ENCODE peak calls at places on chromosomes 6 and 20, in nine cellular contexts. One of them, this sample, is unnamed.

GRCh38 chr20:43938932-43939761 is 24.5 kb downstream of the TOX2 start:
- DNase-seq in fibroblast of pulmonary artery: peak
- DNase-seq in AG04449: peak
- DNase-seq in neural crest cell: no peak
- DNase-seq in transverse colon: peak
- DNase-seq in A549: peak
- DNase-seq in OCI-LY7: no peak
- DNase-seq in AG09309: peak
- DNase-seq in mucosa of descending colon: peak
- DNase-seq in this sample: no peak

GRCh38 chr6:1856381-1856780 is 246.7 kb downstream of the FOXC1 start:
- DNase-seq in AG09309: peak
- DNase-seq in fibroblast of pulmonary artery: peak
- DNase-seq in neural crest cell: no peak
- DNase-seq in transverse colon: peak
- DNase-seq in mucosa of descending colon: peak
- DNase-seq in AG04449: peak
- DNase-seq in A549: no peak
- DNase-seq in OCI-LY7: peak
- DNase-seq in this sample: no peak

GRCh38 chr6:12280458-12280857 is 9.7 kb upstream of the EDN1 start:
- DNase-seq in transverse colon: no peak
- DNase-seq in AG09309: no peak
- DNase-seq in A549: no peak
- DNase-seq in mucosa of descending colon: no peak
- DNase-seq in fibroblast of pulmonary artery: no peak
- DNase-seq in neural crest cell: no peak
- DNase-seq in OCI-LY7: no peak
- DNase-seq in AG04449: no peak
- DNase-seq in this sample: no peak

GRCh38 chr6:17497701-17498100 is 102.4 kb upstream of the FAM8A1 start:
- DNase-seq in neural crest cell: no peak
- DNase-seq in mucosa of descending colon: no peak
- DNase-seq in A549: no peak
- DNase-seq in transverse colon: no peak
- DNase-seq in OCI-LY7: no peak
- DNase-seq in AG09309: no peak
- DNase-seq in AG04449: no peak
- DNase-seq in fibroblast of pulmonary artery: no peak
- DNase-seq in this sample: no peak

GRCh38 chr20:13325033-13325432 is 104.0 kb downstream of the ISM1 start:
- DNase-seq in fibroblast of pulmonary artery: peak
- DNase-seq in mucosa of descending colon: peak
- DNase-seq in A549: peak
- DNase-seq in AG04449: no peak
- DNase-seq in AG09309: no peak
- DNase-seq in OCI-LY7: no peak
- DNase-seq in neural crest cell: no peak
- DNase-seq in transverse colon: no peak
- DNase-seq in this sample: no peak

GRCh38 chr6:146620655-146621054 is 21.9 kb downstream of the ADGB start:
- DNase-seq in OCI-LY7: no peak
- DNase-seq in mucosa of descending colon: no peak
- DNase-seq in A549: no peak
- DNase-seq in fibroblast of pulmonary artery: peak
- DNase-seq in AG04449: no peak
- DNase-seq in neural crest cell: no peak
- DNase-seq in transverse colon: no peak
- DNase-seq in AG09309: no peak
- DNase-seq in this sample: no peak

GRCh38 chr6:32843321-32843978 is 397 bp downstream of the PSMB8 start:
- DNase-seq in OCI-LY7: peak
- DNase-seq in mucosa of descending colon: no peak
- DNase-seq in transverse colon: peak
- DNase-seq in neural crest cell: no peak
- DNase-seq in fibroblast of pulmonary artery: no peak
- DNase-seq in AG04449: no peak
- DNase-seq in AG09309: no peak
- DNase-seq in A549: no peak
- DNase-seq in this sample: no peak

GRCh38 chr6:51514396-51515051 is 572.9 kb downstream of the PKHD1 start:
- DNase-seq in AG09309: no peak
- DNase-seq in mucosa of descending colon: no peak
- DNase-seq in neural crest cell: no peak
- DNase-seq in fibroblast of pulmonary artery: no peak
- DNase-seq in transverse colon: no peak
- DNase-seq in AG04449: no peak
- DNase-seq in A549: no peak
- DNase-seq in OCI-LY7: no peak
- DNase-seq in this sample: no peak

GRCh38 chr6:34138924-34139323 is 7.0 kb downstream of the GRM4 start:
- DNase-seq in OCI-LY7: no peak
- DNase-seq in fibroblast of pulmonary artery: no peak
- DNase-seq in neural crest cell: no peak
- DNase-seq in AG09309: no peak
- DNase-seq in A549: no peak
- DNase-seq in AG04449: no peak
- DNase-seq in transverse colon: no peak
- DNase-seq in mucosa of descending colon: no peak
- DNase-seq in this sample: no peak

GRCh38 chr20:11569163-11569562 is 348.5 kb upstream of the BTBD3 start:
- DNase-seq in mucosa of descending colon: no peak
- DNase-seq in OCI-LY7: no peak
- DNase-seq in AG04449: no peak
- DNase-seq in fibroblast of pulmonary artery: no peak
- DNase-seq in AG09309: no peak
- DNase-seq in transverse colon: no peak
- DNase-seq in neural crest cell: no peak
- DNase-seq in A549: no peak
- DNase-seq in this sample: no peak

GRCh38 chr20:36645998-36646397 is at the start of gene SLA2:
- DNase-seq in mucosa of descending colon: peak
- DNase-seq in A549: no peak
- DNase-seq in transverse colon: peak
- DNase-seq in fibroblast of pulmonary artery: no peak
- DNase-seq in OCI-LY7: peak
- DNase-seq in AG04449: no peak
- DNase-seq in AG09309: no peak
- DNase-seq in neural crest cell: no peak
- DNase-seq in this sample: no peak

GRCh38 chr6:149859368-149859767 is 4.8 kb downstream of the LRP11 start:
- DNase-seq in AG09309: no peak
- DNase-seq in OCI-LY7: no peak
- DNase-seq in AG04449: peak
- DNase-seq in transverse colon: no peak
- DNase-seq in A549: no peak
- DNase-seq in neural crest cell: no peak
- DNase-seq in mucosa of descending colon: no peak
- DNase-seq in fibroblast of pulmonary artery: peak
- DNase-seq in this sample: no peak

GRCh38 chr20:62464080-62464770 is 11.6 kb downstream of the GATA5 start:
- DNase-seq in AG09309: no peak
- DNase-seq in fibroblast of pulmonary artery: no peak
- DNase-seq in AG04449: no peak
- DNase-seq in A549: no peak
- DNase-seq in transverse colon: no peak
- DNase-seq in mucosa of descending colon: no peak
- DNase-seq in neural crest cell: no peak
- DNase-seq in OCI-LY7: no peak
- DNase-seq in this sample: no peak
- TF ChIP-seq CTCF in AG09309: no peak
- TF ChIP-seq CTCF in fibroblast of pulmonary artery: no peak
- TF ChIP-seq CTCF in AG04449: no peak
- TF ChIP-seq CTCF in A549: no peak
- TF ChIP-seq CTCF in transverse colon: no peak
- TF ChIP-seq CTCF in mucosa of descending colon: no peak
- TF ChIP-seq CTCF in neural crest cell: no peak
- TF ChIP-seq CTCF in OCI-LY7: no peak
- TF ChIP-seq CTCF in this sample: no peak

GRCh38 chr20:276620-277495 is 13.7 kb downstream of the C20orf96 start:
- DNase-seq in OCI-LY7: no peak
- DNase-seq in transverse colon: no peak
- DNase-seq in AG09309: no peak
- DNase-seq in AG04449: no peak
- DNase-seq in fibroblast of pulmonary artery: no peak
- DNase-seq in A549: no peak
- DNase-seq in mucosa of descending colon: no peak
- DNase-seq in neural crest cell: no peak
- DNase-seq in this sample: no peak

GRCh38 chr20:275791-276190 is 14.8 kb downstream of the C20orf96 start:
- DNase-seq in mucosa of descending colon: no peak
- DNase-seq in OCI-LY7: no peak
- DNase-seq in fibroblast of pulmonary artery: no peak
- DNase-seq in neural crest cell: no peak
- DNase-seq in transverse colon: no peak
- DNase-seq in AG04449: no peak
- DNase-seq in AG09309: no peak
- DNase-seq in A549: no peak
- DNase-seq in this sample: no peak

GRCh38 chr20:278181-278580 is 12.4 kb downstream of the C20orf96 start:
- DNase-seq in neural crest cell: no peak
- DNase-seq in mucosa of descending colon: no peak
- DNase-seq in AG04449: no peak
- DNase-seq in fibroblast of pulmonary artery: no peak
- DNase-seq in transverse colon: no peak
- DNase-seq in A549: no peak
- DNase-seq in AG09309: no peak
- DNase-seq in OCI-LY7: no peak
- DNase-seq in this sample: no peak

GRCh38 chr20:277496-277781 is 13.1 kb downstream of the C20orf96 start:
- DNase-seq in AG09309: no peak
- DNase-seq in fibroblast of pulmonary artery: no peak
- DNase-seq in mucosa of descending colon: no peak
- DNase-seq in OCI-LY7: no peak
- DNase-seq in AG04449: no peak
- DNase-seq in A549: no peak
- DNase-seq in transverse colon: no peak
- DNase-seq in neural crest cell: no peak
- DNase-seq in this sample: no peak

GRCh38 chr20:278607-279571 is 11.7 kb downstream of the C20orf96 start:
- DNase-seq in A549: no peak
- DNase-seq in fibroblast of pulmonary artery: peak
- DNase-seq in AG04449: no peak
- DNase-seq in transverse colon: no peak
- DNase-seq in neural crest cell: no peak
- DNase-seq in mucosa of descending colon: no peak
- DNase-seq in OCI-LY7: no peak
- DNase-seq in AG09309: no peak
- DNase-seq in this sample: no peak
- TF ChIP-seq CTCF in A549: no peak
- TF ChIP-seq CTCF in fibroblast of pulmonary artery: no peak
- TF ChIP-seq CTCF in AG04449: no peak
- TF ChIP-seq CTCF in transverse colon: no peak
- TF ChIP-seq CTCF in neural crest cell: no peak
- TF ChIP-seq CTCF in mucosa of descending colon: no peak
- TF ChIP-seq CTCF in OCI-LY7: no peak
- TF ChIP-seq CTCF in AG09309: no peak
- TF ChIP-seq CTCF in this sample: no peak

GRCh38 chr20:24096256-24096655 is 107.7 kb upstream of the GGTLC1 start:
- DNase-seq in mucosa of descending colon: no peak
- DNase-seq in OCI-LY7: no peak
- DNase-seq in AG09309: no peak
- DNase-seq in fibroblast of pulmonary artery: no peak
- DNase-seq in transverse colon: no peak
- DNase-seq in neural crest cell: no peak
- DNase-seq in A549: no peak
- DNase-seq in AG04449: no peak
- DNase-seq in this sample: no peak

GRCh38 chr20:24093666-24094065 is 105.1 kb upstream of the GGTLC1 start:
- DNase-seq in AG04449: no peak
- DNase-seq in transverse colon: no peak
- DNase-seq in AG09309: no peak
- DNase-seq in A549: no peak
- DNase-seq in neural crest cell: no peak
- DNase-seq in mucosa of descending colon: no peak
- DNase-seq in OCI-LY7: no peak
- DNase-seq in fibroblast of pulmonary artery: no peak
- DNase-seq in this sample: no peak

GRCh38 chr20:24095753-24096152 is 107.2 kb upstream of the GGTLC1 start:
- DNase-seq in mucosa of descending colon: no peak
- DNase-seq in OCI-LY7: no peak
- DNase-seq in fibroblast of pulmonary artery: no peak
- DNase-seq in neural crest cell: no peak
- DNase-seq in transverse colon: no peak
- DNase-seq in A549: no peak
- DNase-seq in AG09309: no peak
- DNase-seq in AG04449: no peak
- DNase-seq in this sample: no peak

GRCh38 chr20:24097051-24097450 is 108.5 kb upstream of the GGTLC1 start:
- DNase-seq in fibroblast of pulmonary artery: peak
- DNase-seq in AG04449: no peak
- DNase-seq in mucosa of descending colon: no peak
- DNase-seq in neural crest cell: no peak
- DNase-seq in transverse colon: no peak
- DNase-seq in OCI-LY7: no peak
- DNase-seq in AG09309: no peak
- DNase-seq in A549: no peak
- DNase-seq in this sample: no peak

GRCh38 chr20:24095303-24095702 is 106.7 kb upstream of the GGTLC1 start:
- DNase-seq in AG04449: no peak
- DNase-seq in mucosa of descending colon: no peak
- DNase-seq in fibroblast of pulmonary artery: no peak
- DNase-seq in OCI-LY7: no peak
- DNase-seq in AG09309: no peak
- DNase-seq in A549: no peak
- DNase-seq in transverse colon: no peak
- DNase-seq in neural crest cell: no peak
- DNase-seq in this sample: no peak
- TF ChIP-seq CTCF in AG04449: no peak
- TF ChIP-seq CTCF in mucosa of descending colon: no peak
- TF ChIP-seq CTCF in fibroblast of pulmonary artery: no peak
- TF ChIP-seq CTCF in OCI-LY7: no peak
- TF ChIP-seq CTCF in AG09309: no peak
- TF ChIP-seq CTCF in A549: no peak
- TF ChIP-seq CTCF in transverse colon: no peak
- TF ChIP-seq CTCF in neural crest cell: no peak
- TF ChIP-seq CTCF in this sample: no peak

DNA sequence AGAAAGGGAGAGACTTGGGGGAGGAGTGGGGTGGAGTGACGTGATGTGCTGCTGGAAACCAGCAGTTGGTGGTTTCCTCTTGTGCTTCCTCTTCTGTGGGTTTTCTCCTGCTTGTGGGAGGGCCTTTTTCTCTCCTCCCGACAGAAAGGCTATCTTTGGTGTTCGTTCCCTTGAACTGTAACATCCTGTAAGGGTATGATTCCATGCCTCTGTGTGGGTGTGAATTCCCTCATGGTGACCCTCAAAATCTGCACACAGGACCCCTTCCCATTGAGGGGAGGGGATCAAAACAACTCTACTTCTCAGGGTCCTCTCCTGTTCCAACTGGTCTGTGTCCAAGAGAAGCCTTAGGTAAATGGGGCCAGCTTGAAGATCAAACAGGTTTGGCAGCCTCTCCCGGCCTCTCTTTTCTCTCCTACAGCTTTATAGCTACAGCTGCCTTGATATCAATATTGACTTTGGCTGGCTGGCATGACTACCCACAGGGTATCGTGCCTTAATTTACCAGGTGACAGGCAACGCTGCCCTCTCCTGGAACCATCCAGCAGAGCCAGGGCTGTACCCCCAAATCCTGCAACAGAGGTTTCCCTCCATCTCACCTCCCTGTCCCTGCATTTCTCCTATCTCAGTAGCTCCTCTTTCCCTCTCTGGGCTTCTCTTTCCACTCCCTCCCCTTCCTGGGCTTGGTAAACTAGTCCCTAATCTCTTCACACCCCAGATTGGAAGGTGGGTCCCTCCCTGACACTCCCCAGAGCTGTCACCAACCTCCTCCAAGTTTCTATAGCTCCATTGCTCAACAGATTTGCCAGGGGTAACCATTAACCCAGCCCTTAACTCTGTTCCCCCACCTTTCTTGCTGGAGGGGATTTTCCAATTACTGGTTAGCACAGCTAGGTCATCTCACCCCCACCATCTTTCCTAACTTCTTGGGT is 1.5 kb upstream of the MSH5 start:
- DNase-seq in A549: peak
- DNase-seq in transverse colon: peak
- DNase-seq in fibroblast of pulmonary artery: peak
- DNase-seq in AG04449: no peak
- DNase-seq in OCI-LY7: peak
- DNase-seq in AG09309: no peak
- DNase-seq in neural crest cell: no peak
- DNase-seq in mucosa of descending colon: peak
- DNase-seq in this sample: no peak
- TF ChIP-seq CTCF in A549: no peak
- TF ChIP-seq CTCF in transverse colon: no peak
- TF ChIP-seq CTCF in fibroblast of pulmonary artery: peak
- TF ChIP-seq CTCF in AG04449: peak
- TF ChIP-seq CTCF in OCI-LY7: peak
- TF ChIP-seq CTCF in AG09309: peak
- TF ChIP-seq CTCF in neural crest cell: peak
- TF ChIP-seq CTCF in mucosa of descending colon: peak
- TF ChIP-seq CTCF in this sample: no peak